ENCODE peak calls at places on chromosomes 6 and 20, in eight cellular contexts. B is posterior vena cava, H is adipocyte, W is NAMALWA, X is Panc1, C is retina, Y is T-helper 2 cell, M is HFFc6. K is an unnamed sample.

GRCh38 chr6:13300649-13301590 is 27.4 kb downstream of the TBC1D7 start:
- DNase-seq in B (no peak), Y (no peak), H (no peak), W (no peak), M (no peak), C (no peak), X (no peak), K (no peak)

GRCh38 chr6:135972120-135972519 is 120.6 kb downstream of the PDE7B start:
- DNase-seq in H (no peak), Y (no peak), M (no peak), X (no peak), B (no peak), C (no peak), W (no peak), K (no peak)

GRCh38 chr6:17505062-17505476 is 95.0 kb upstream of the FAM8A1 start:
- DNase-seq in W (peak), B (no peak), M (peak), C (no peak), X (no peak), Y (no peak), H (peak), K (peak)

GRCh38 chr6:45637611-45638257 is 260.0 kb upstream of the SUPT3H start:
- DNase-seq in B (no peak), W (no peak), M (no peak), H (no peak), X (no peak), Y (no peak), C (no peak), K (no peak)

GRCh38 chr6:154719433-154719832 is 13.8 kb upstream of the SCAF8 start:
- DNase-seq in W (no peak), Y (no peak), M (no peak), C (no peak), H (no peak), B (no peak), X (no peak), K (no peak)

GRCh38 chr6:10073326-10073725 is 341.5 kb downstream of the TFAP2A start:
- DNase-seq in Y (no peak), M (no peak), X (no peak), H (no peak), C (no peak), W (no peak), B (no peak), K (no peak)

GRCh38 chr20:3919352-3919751 is 30.2 kb downstream of the PANK2 start:
- DNase-seq in X (no peak), M (no peak), W (no peak), B (no peak), H (peak), C (no peak), Y (no peak), K (peak)

GRCh38 chr6:10694302-10695085 is at the start of the genes C6orf52 and PAK1IP1:
- DNase-seq in Y (peak), H (peak), W (peak), M (peak), X (peak), B (peak), C (peak), K (peak)

GRCh38 chr6:25961619-25962367 is 809 bp upstream of the TRIM38 start:
- DNase-seq in B (no peak), M (no peak), C (no peak), X (no peak), W (peak), Y (no peak), H (no peak), K (no peak)

GRCh38 chr6:46419576-46420002 is 71.7 kb downstream of the RCAN2 start:
- DNase-seq in Y (no peak), H (peak), X (peak), B (no peak), C (peak), W (peak), M (peak), K (peak)

GRCh38 chr20:58086763-58087566 is 141.5 kb downstream of the ANKRD60 start:
- DNase-seq in W (peak), Y (no peak), M (peak), H (peak), X (peak), C (peak), B (peak), K (peak)

GRCh38 chr20:31544600-31544999 is 30.4 kb downstream of the HM13 start:
- DNase-seq in B (no peak), M (no peak), H (no peak), Y (no peak), W (no peak), C (no peak), X (no peak), K (no peak)

GRCh38 chr6:2786269-2786668 is 21.1 kb downstream of the WRNIP1 start:
- DNase-seq in M (no peak), W (no peak), H (no peak), X (no peak), C (no peak), B (no peak), Y (no peak), K (no peak)

GRCh38 chr6:819122-819521 is 126.2 kb upstream of the EXOC2 start:
- DNase-seq in M (no peak), W (no peak), H (no peak), B (no peak), Y (no peak), C (no peak), X (no peak), K (no peak)

K was measured in fibroblast of gingiva.